ENCODE peak calls at places on chromosomes 7 and 10, in ten cellular contexts. P, M, N, U, A, J, D, V, G and Y are unnamed samples.

GRCh38 chr7:151794508-151795167 is 82.3 kb downstream of the PRKAG2 start:
- DNase-seq in P (no peak), M (no peak), N (no peak), U (no peak), A (no peak), J (no peak), D (no peak), V (no peak), G (peak; percentile 53), Y (no peak)

GRCh38 chr7:4791101-4791737 is 15.8 kb downstream of the AP5Z1 start:
- DNase-seq in P (no peak), M (no peak), N (no peak), U (no peak), A (no peak), J (no peak), D (no peak), V (no peak), G (no peak), Y (no peak)

GRCh38 chr10:50527438-50528043 is 96.2 kb downstream of the SGMS1 start:
- DNase-seq in P (no peak), M (no peak), N (no peak), U (no peak), A (no peak), J (no peak), D (no peak), V (no peak), G (no peak), Y (no peak)

GRCh38 chr7:95871078-95871848 is 98.9 kb downstream of the DYNC1I1 start:
- DNase-seq in P (peak; percentile 32), M (no peak), N (peak; percentile 56), U (peak; percentile 35), A (peak; percentile 7), J (peak; percentile 37), D (no peak), V (no peak), G (peak; percentile 34), Y (peak; percentile 43)

GRCh38 chr10:23157239-23157661 is 34.9 kb upstream of the PTF1A start:
- DNase-seq in P (no peak), M (no peak), N (peak; percentile 39), U (no peak), A (no peak), J (peak; percentile 50), D (no peak), V (peak; percentile 48), G (peak; percentile 49), Y (peak; percentile 39)

GRCh38 chr10:94286898-94287297 is 75.8 kb downstream of the NOC3L start:
- DNase-seq in P (no peak), M (no peak), N (no peak), U (no peak), A (no peak), J (no peak), D (no peak), V (no peak), G (no peak), Y (no peak)

GRCh38 chr7:132075573-132075972 is 500.7 kb downstream of the PLXNA4 start:
- DNase-seq in P (no peak), M (no peak), N (no peak), U (peak; percentile 1), A (no peak), J (no peak), D (no peak), V (no peak), G (peak; percentile 18), Y (no peak)

GRCh38 chr7:105224884-105225651 is 163.7 kb downstream of the SRPK2 start:
- DNase-seq in P (peak; percentile 82), M (no peak), N (peak; percentile 40), U (no peak), A (peak; percentile 90), J (peak; percentile 39), D (no peak), V (peak; percentile 42), G (no peak), Y (peak; percentile 45)

GRCh38 chr7:144437370-144438191 is 34.1 kb upstream of the NOBOX start:
- DNase-seq in P (peak; percentile 20), M (no peak), N (peak; percentile 45), U (peak; percentile 66), A (peak; percentile 7), J (peak; percentile 47), D (no peak), V (peak; percentile 11), G (peak; percentile 71), Y (peak; percentile 26)

GRCh38 chr10:3877092-3878000 is 92.3 kb upstream of the KLF6 start:
- DNase-seq in P (no peak), M (no peak), N (no peak), U (no peak), A (no peak), J (no peak), D (no peak), V (no peak), G (no peak), Y (no peak)

GRCh38 chr10:122350893-122351292 is 23.6 kb upstream of the PLEKHA1 start:
- DNase-seq in P (no peak), M (no peak), N (no peak), U (no peak), A (no peak), J (no peak), D (no peak), V (no peak), G (no peak), Y (no peak)

DNA sequence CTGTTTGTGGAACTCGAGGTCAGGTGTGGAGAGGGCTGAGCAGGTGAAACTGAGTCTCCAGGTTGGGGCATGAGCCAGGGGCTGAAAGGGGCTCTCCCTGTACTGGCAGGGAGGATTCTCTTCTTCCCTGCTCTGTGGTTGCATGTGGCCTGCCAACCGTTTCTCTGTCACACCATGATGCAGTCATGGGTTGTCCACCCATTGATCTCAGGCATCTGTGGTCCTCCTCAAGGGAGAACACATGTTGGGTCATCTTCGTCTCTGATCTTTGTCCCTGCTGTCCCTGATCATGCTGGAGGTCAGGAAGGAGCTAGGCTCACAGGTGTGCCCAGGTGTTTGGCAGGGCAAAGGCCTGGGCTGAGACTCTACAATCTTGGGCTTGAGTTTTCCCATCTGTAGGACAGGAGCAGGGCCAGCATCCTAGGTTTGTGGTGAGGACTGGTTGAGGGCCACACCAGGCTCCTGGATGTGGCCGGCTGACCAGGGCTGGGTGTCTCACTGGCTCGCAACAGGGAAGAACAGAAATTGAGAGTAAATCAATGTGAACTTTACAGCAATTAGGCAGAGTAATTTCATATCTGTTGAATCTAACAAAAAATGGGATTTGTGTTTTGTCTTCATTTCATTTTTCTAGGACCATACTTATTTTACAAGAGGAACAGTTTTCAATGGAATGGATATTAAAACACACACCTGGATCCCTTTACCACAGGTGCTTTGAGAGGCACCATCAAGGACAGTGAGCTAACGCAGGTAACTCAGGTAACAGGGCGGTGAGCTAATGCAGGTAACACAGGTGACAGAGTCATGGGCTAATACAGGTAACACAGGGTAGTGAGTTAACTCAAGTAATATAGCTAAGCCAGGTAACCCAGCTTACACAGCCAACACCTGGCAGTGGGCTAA is 58.5 kb upstream of the IGFBP3 start:
- DNase-seq in P (no peak), M (no peak), N (no peak), U (no peak), A (no peak), J (no peak), D (no peak), V (no peak), G (no peak), Y (no peak)
- TF ChIP-seq CTCF in P (no peak), M (no peak), N (no peak), U (no peak), A (no peak), J (no peak), D (no peak), V (no peak), G (no peak), Y (no peak)

DNA sequence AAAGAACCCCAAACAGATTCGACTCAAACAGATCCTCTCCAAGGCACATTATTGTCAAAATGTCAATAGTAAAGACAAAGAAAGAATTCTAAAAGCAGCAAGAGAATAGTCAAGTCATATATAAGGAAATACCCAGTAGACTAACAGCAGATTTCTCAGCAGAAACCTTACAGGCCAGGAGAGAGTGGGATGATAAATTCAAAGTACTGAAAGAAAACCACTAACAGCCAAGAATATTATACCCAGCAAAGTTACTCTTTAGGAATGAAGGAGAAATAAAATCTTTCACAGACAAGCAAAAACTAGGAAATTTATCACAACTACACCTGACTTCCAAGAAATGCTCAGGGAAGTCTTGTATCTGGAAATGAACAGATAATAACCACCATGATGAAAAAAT is 38.2 kb downstream of the ANXA8 start:
- DNase-seq in P (no peak), M (no peak), N (no peak), U (no peak), A (no peak), J (no peak), D (no peak), V (no peak), G (no peak), Y (no peak)
- TF ChIP-seq CTCF in P (no peak), M (no peak), N (no peak), U (no peak), A (no peak), J (no peak), D (no peak), V (no peak), G (no peak), Y (no peak)

DNA sequence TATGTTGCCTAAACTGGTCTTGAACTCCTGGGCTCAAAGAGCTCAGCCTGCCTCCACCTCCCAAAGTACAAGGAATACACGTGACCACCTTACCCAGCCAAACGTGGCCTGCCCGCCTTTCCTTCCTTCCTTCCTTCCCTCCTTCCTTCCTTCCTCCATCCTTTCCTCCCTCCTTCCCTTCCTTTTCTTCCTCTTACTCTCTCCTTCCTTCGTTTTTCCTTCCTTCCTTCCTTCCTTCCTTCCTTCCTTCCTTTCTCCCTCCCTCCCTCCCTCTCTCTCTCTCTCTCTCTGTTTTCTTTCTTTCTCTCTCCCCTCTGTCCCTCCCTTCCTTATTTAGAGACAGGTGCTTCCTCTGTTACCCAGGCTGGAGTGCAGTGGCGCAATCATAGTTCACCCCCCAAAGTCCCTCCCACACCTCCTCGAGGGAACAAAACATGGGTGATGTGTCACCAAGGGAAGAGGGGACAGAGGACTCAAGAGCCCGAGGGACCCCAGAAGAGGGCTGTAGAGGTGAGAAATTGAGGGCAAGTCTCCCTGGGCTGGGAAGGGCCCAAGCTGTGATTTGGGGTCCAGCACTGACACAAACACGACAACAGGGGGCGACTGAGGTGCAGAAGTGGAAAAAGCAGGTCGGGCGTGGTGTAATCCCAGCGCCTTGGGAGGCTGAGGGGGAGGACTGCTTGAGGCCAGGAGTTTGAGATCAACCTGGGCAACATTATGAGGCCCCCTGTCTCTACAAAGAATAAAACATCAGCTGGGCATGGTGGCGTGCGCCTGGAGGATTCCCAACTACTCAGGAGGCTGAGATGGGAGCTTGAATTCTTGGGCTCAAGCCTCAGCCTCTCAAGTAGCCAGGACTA is 28.1 kb downstream of the EPHB4 start:
- DNase-seq in P (peak; percentile 29), M (peak; percentile 53), N (peak; percentile 76), U (peak; percentile 27), A (peak; percentile 44), J (peak; percentile 70), D (peak; percentile 57), V (peak; percentile 5), G (peak; percentile 47), Y (peak; percentile 70)
- TF ChIP-seq CTCF in P (peak; percentile 84), M (peak; percentile 52), N (peak; percentile 69), U (peak; percentile 51), A (peak; percentile 70), J (peak; percentile 86), D (peak; percentile 58), V (peak; percentile 81), G (peak; percentile 53), Y (peak; percentile 68)

DNA sequence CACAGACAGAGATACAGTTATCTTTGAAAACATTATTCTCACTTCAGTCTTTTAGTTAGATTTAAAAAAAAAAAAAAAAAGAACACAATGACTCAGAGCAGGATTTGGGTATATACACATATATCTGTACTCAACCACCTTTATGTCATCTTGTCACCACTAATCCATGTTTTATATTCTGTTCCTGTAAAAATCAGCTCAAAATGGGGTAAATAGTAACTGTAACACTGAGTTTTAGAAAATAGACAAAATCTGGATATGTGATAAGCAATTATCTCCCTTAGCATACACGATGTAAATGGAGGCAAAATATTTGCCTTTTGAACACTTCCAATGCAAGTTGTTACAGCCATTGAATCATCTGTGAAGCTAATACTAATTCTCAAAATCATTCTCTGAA is 502.4 kb upstream of the PHF14 start:
- DNase-seq in P (no peak), M (no peak), N (no peak), U (no peak), A (no peak), J (no peak), D (no peak), V (no peak), G (no peak), Y (no peak)
- TF ChIP-seq CTCF in P (no peak), M (no peak), N (no peak), U (no peak), A (no peak), J (no peak), D (no peak), V (no peak), G (no peak), Y (no peak)